ENCODE peak calls at places on chromosomes 6 and 20, in seven cellular contexts. E is body of pancreas, X is mucosa of descending colon, M is epithelial cell of proximal tubule, N is mammary epithelial cell, I is Panc1, Y is fibroblast of mammary gland. W is an unnamed sample.

GRCh38 chr6:31031095-31031494 is 20.8 kb downstream of the MUC22 start:
- DNase-seq in E (no peak), X (no peak), M (no peak), N (peak), I (no peak), Y (no peak), W (no peak)

GRCh38 chr6:3799731-3800130 is 48.2 kb upstream of the PXDC1 start:
- DNase-seq in E (no peak), X (no peak), M (no peak), N (no peak), I (no peak), Y (no peak), W (no peak)

GRCh38 chr6:37554480-37554819 is 54.8 kb upstream of the CCDC167 start:
- DNase-seq in E (no peak), X (no peak), M (no peak), N (peak), I (no peak), Y (peak), W (peak)

GRCh38 chr20:62997626-62998025 is 9.1 kb downstream of the BHLHE23 start:
- DNase-seq in E (no peak), X (no peak), M (no peak), N (no peak), I (no peak), Y (no peak), W (no peak)

GRCh38 chr6:78984225-78984950 is 93.7 kb downstream of the PHIP start:
- DNase-seq in E (no peak), X (no peak), M (no peak), N (no peak), I (no peak), Y (no peak), W (no peak)

GRCh38 chr6:36844232-36845170 is 5.3 kb upstream of the CPNE5 start:
- DNase-seq in E (no peak), X (no peak), M (no peak), N (no peak), I (no peak), Y (no peak), W (no peak)

GRCh38 chr6:123604067-123604466 is 32.7 kb downstream of the TRDN start:
- DNase-seq in E (no peak), X (no peak), M (no peak), N (no peak), I (no peak), Y (no peak), W (no peak)

GRCh38 chr6:134979142-134979541 is 29.2 kb upstream of the ALDH8A1 start:
- DNase-seq in E (no peak), X (no peak), M (no peak), N (no peak), I (no peak), Y (no peak), W (no peak)

GRCh38 chr20:14477125-14477524 is 139.7 kb upstream of the FLRT3 start:
- DNase-seq in E (no peak), X (no peak), M (peak), N (peak), I (no peak), Y (peak), W (no peak)

GRCh38 chr6:42426191-42426590 is 25.5 kb downstream of the TRERF1 start:
- DNase-seq in E (no peak), X (no peak), M (no peak), N (no peak), I (no peak), Y (no peak), W (no peak)

GRCh38 chr20:50260480-50261221 is 70.0 kb downstream of the CEBPB start:
- DNase-seq in E (peak), X (peak), M (no peak), N (no peak), I (no peak), Y (no peak), W (no peak)

GRCh38 chr6:13278184-13278583 is 50.2 kb downstream of the TBC1D7 start:
- DNase-seq in E (no peak), X (no peak), M (no peak), N (no peak), I (no peak), Y (no peak), W (no peak)

GRCh38 chr20:58359441-58359840 is 29.6 kb upstream of the VAPB start:
- DNase-seq in E (no peak), X (no peak), M (no peak), N (no peak), I (no peak), Y (no peak), W (no peak)

GRCh38 chr6:3838992-3839867 is 9.9 kb upstream of the FAM50B start:
- DNase-seq in E (no peak), X (no peak), M (no peak), N (no peak), I (no peak), Y (peak), W (peak)

GRCh38 chr6:112188906-112189305 is 65.5 kb downstream of the LAMA4 start:
- DNase-seq in E (no peak), X (no peak), M (no peak), N (no peak), I (no peak), Y (peak), W (no peak)

GRCh38 chr6:29501106-29501505 is 13.3 kb upstream of the MAS1L start:
- DNase-seq in E (no peak), X (no peak), M (no peak), N (no peak), I (no peak), Y (no peak), W (no peak)

GRCh38 chr20:35558981-35559693 is 17.3 kb downstream of the ERGIC3 start:
- DNase-seq in E (no peak), X (no peak), M (no peak), N (no peak), I (no peak), Y (no peak), W (no peak)

GRCh38 chr6:81938991-81939773 is 186.7 kb upstream of the TENT5A start:
- DNase-seq in E (no peak), X (no peak), M (no peak), N (peak), I (no peak), Y (peak), W (peak)

GRCh38 chr6:89492025-89492640 is 59.2 kb downstream of the ANKRD6 start:
- DNase-seq in E (no peak), X (no peak), M (no peak), N (no peak), I (no peak), Y (no peak), W (no peak)

GRCh38 chr6:142605922-142606321 is 304.1 kb downstream of the ADGRG6 start:
- DNase-seq in E (no peak), X (no peak), M (no peak), N (peak), I (no peak), Y (peak), W (peak)

GRCh38 chr20:23659989-23660837 is 22.5 kb upstream of the CST3 start:
- DNase-seq in E (no peak), X (no peak), M (no peak), N (no peak), I (no peak), Y (peak), W (no peak)

GRCh38 chr6:113936093-113936934 is 34.6 kb downstream of the HDAC2 start:
- DNase-seq in E (no peak), X (no peak), M (peak), N (peak), I (peak), Y (peak), W (peak)

GRCh38 chr6:23036401-23036983 is 467.1 kb downstream of the HDGFL1 start:
- DNase-seq in E (no peak), X (no peak), M (no peak), N (no peak), I (no peak), Y (peak), W (no peak)

GRCh38 chr6:131023834-131024504 is 39.1 kb downstream of the EPB41L2 start:
- DNase-seq in E (no peak), X (no peak), M (peak), N (peak), I (no peak), Y (peak), W (peak)

GRCh38 chr6:93418113-93418447 is 1.3 kb downstream of the EPHA7 start:
- DNase-seq in E (no peak), X (no peak), M (no peak), N (no peak), I (no peak), Y (no peak), W (no peak)

GRCh38 chr6:39114707-39115599 is at the start of gene SAYSD1:
- DNase-seq in E (peak), X (peak), M (no peak), N (peak), I (peak), Y (peak), W (peak)

GRCh38 chr20:36472656-36473071 is 68.7 kb upstream of the MYL9 start:
- DNase-seq in E (peak), X (peak), M (no peak), N (peak), I (no peak), Y (no peak), W (no peak)

GRCh38 chr6:26459023-26459810 is 1.5 kb downstream of the BTN2A1 start:
- DNase-seq in E (no peak), X (no peak), M (no peak), N (peak), I (no peak), Y (no peak), W (no peak)

GRCh38 chr6:25056130-25056529 is 120.4 kb upstream of the RIPOR2 start:
- DNase-seq in E (no peak), X (no peak), M (no peak), N (no peak), I (no peak), Y (no peak), W (no peak)

GRCh38 chr6:80489911-80490635 is 383.6 kb downstream of the BCKDHB start:
- DNase-seq in E (no peak), X (no peak), M (no peak), N (peak), I (no peak), Y (no peak), W (no peak)

GRCh38 chr20:41697861-41698559 is 79.8 kb upstream of the CHD6 start:
- DNase-seq in E (peak), X (no peak), M (no peak), N (peak), I (peak), Y (peak), W (peak)

GRCh38 chr6:16857969-16858592 is 96.8 kb upstream of the ATXN1 start:
- DNase-seq in E (no peak), X (no peak), M (no peak), N (no peak), I (no peak), Y (no peak), W (no peak)

GRCh38 chr20:11717562-11717961 is 200.1 kb upstream of the BTBD3 start:
- DNase-seq in E (no peak), X (no peak), M (no peak), N (no peak), I (no peak), Y (no peak), W (no peak)

GRCh38 chr6:116533233-116533957 is 12.1 kb downstream of the TRAPPC3L start:
- DNase-seq in E (no peak), X (no peak), M (no peak), N (no peak), I (no peak), Y (no peak), W (no peak)
- TF ChIP-seq CTCF in E (no peak), X (no peak), M (no peak), N (no peak), I (peak), Y (no peak), W (no peak)

GRCh38 chr20:44643154-44643519 is 8.4 kb downstream of the ADA start:
- DNase-seq in E (no peak), X (no peak), M (no peak), N (no peak), I (no peak), Y (no peak), W (no peak)

GRCh38 chr20:44641305-44641704 is 10.2 kb downstream of the ADA start:
- DNase-seq in E (no peak), X (no peak), M (no peak), N (no peak), I (no peak), Y (no peak), W (no peak)

GRCh38 chr20:44640522-44640921 is 11.0 kb downstream of the ADA start:
- DNase-seq in E (no peak), X (no peak), M (no peak), N (no peak), I (no peak), Y (no peak), W (no peak)

GRCh38 chr20:44643596-44644383 is 7.7 kb downstream of the ADA start:
- DNase-seq in E (peak), X (peak), M (no peak), N (peak), I (peak), Y (peak), W (peak)

GRCh38 chr20:44642203-44643153 is 9.0 kb downstream of the ADA start:
- DNase-seq in E (peak), X (peak), M (peak), N (peak), I (no peak), Y (peak), W (peak)
- TF ChIP-seq CTCF in E (peak), X (no peak), M (peak), N (no peak), I (no peak), Y (no peak), W (no peak)

GRCh38 chr20:33262658-33263065 is 20.4 kb upstream of the BPIFB1 start:
- DNase-seq in E (peak), X (no peak), M (peak), N (peak), I (peak), Y (peak), W (peak)
- TF ChIP-seq CTCF in E (peak), X (no peak), M (peak), N (peak), I (peak), Y (peak), W (peak)

GRCh38 chr6:165266236-165267025 is 43.0 kb downstream of the C6orf118 start:
- DNase-seq in E (no peak), X (no peak), M (no peak), N (no peak), I (no peak), Y (no peak), W (no peak)
- TF ChIP-seq CTCF in E (no peak), X (no peak), M (no peak), N (no peak), I (no peak), Y (no peak), W (no peak)

DNA sequence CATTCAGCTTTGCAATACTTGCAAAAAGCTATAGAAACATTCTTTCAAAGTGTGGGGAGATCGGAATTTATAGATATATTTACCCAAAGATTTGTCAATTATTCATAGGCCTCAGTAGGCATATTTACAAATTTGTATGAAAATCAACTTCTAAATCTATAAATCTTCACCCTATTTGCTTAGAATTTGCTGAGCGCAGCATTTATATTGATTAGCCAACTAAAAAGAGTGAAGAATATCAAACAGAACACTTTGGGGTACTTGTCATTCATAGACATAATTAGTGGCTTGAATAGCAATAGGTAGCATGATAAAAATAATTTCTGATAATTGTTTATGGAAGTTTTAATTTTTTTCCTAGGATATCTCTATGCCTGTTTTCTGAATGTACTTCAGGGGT is 244.5 kb upstream of the SLC35B3 start:
- DNase-seq in E (no peak), X (no peak), M (no peak), N (no peak), I (no peak), Y (no peak), W (no peak)
- TF ChIP-seq CTCF in E (no peak), X (no peak), M (no peak), N (no peak), I (no peak), Y (no peak), W (no peak)